ENCODE peak calls at places on chromosomes 1 and 21, in five cellular contexts. One of them, this sample, is unnamed.

GRCh38 chr1:180249725-180250498 is 19.8 kb downstream of the LHX4 start:
- DNase-seq in stomach: no peak
- DNase-seq in stimulated activated CD4-positive, alpha-beta T cell treated with anti-CD3 and anti-CD28 coated beads, TNF-alpha, amount 100 ng/mL, for 4 hours: no peak
- DNase-seq in Peyer's patch: no peak
- DNase-seq in iPS-NIHi11: no peak
- DNase-seq in this sample: no peak

GRCh38 chr1:30447701-30448100 is 275.7 kb downstream of the MATN1 start:
- DNase-seq in Peyer's patch: no peak
- DNase-seq in stomach: no peak
- DNase-seq in stimulated activated CD4-positive, alpha-beta T cell treated with anti-CD3 and anti-CD28 coated beads, TNF-alpha, amount 100 ng/mL, for 4 hours: no peak
- DNase-seq in iPS-NIHi11: no peak
- DNase-seq in this sample: no peak

GRCh38 chr21:35203093-35204021 is 154.3 kb upstream of the RUNX1 start:
- DNase-seq in stimulated activated CD4-positive, alpha-beta T cell treated with anti-CD3 and anti-CD28 coated beads, TNF-alpha, amount 100 ng/mL, for 4 hours: no peak
- DNase-seq in Peyer's patch: no peak
- DNase-seq in stomach: no peak
- DNase-seq in iPS-NIHi11: no peak
- DNase-seq in this sample: no peak

GRCh38 chr1:19750101-19750881 is 49.4 kb downstream of the TMCO4 start:
- DNase-seq in iPS-NIHi11: no peak
- DNase-seq in stomach: no peak
- DNase-seq in Peyer's patch: peak
- DNase-seq in stimulated activated CD4-positive, alpha-beta T cell treated with anti-CD3 and anti-CD28 coated beads, TNF-alpha, amount 100 ng/mL, for 4 hours: no peak
- DNase-seq in this sample: no peak

GRCh38 chr1:58324551-58324950 is 222.0 kb downstream of the OMA1 start:
- DNase-seq in stimulated activated CD4-positive, alpha-beta T cell treated with anti-CD3 and anti-CD28 coated beads, TNF-alpha, amount 100 ng/mL, for 4 hours: no peak
- DNase-seq in iPS-NIHi11: no peak
- DNase-seq in stomach: no peak
- DNase-seq in Peyer's patch: no peak
- DNase-seq in this sample: no peak

GRCh38 chr1:22625262-22625925 is 11.0 kb upstream of the C1QA start:
- DNase-seq in stimulated activated CD4-positive, alpha-beta T cell treated with anti-CD3 and anti-CD28 coated beads, TNF-alpha, amount 100 ng/mL, for 4 hours: no peak
- DNase-seq in stomach: no peak
- DNase-seq in Peyer's patch: no peak
- DNase-seq in iPS-NIHi11: peak
- DNase-seq in this sample: no peak

GRCh38 chr1:36365310-36365895 is 20.3 kb downstream of the STK40 start:
- DNase-seq in Peyer's patch: no peak
- DNase-seq in stomach: no peak
- DNase-seq in stimulated activated CD4-positive, alpha-beta T cell treated with anti-CD3 and anti-CD28 coated beads, TNF-alpha, amount 100 ng/mL, for 4 hours: no peak
- DNase-seq in iPS-NIHi11: no peak
- DNase-seq in this sample: no peak

GRCh38 chr1:219460561-219461511 is 152.1 kb downstream of the ZC3H11B start:
- DNase-seq in stimulated activated CD4-positive, alpha-beta T cell treated with anti-CD3 and anti-CD28 coated beads, TNF-alpha, amount 100 ng/mL, for 4 hours: no peak
- DNase-seq in iPS-NIHi11: no peak
- DNase-seq in Peyer's patch: no peak
- DNase-seq in stomach: no peak
- DNase-seq in this sample: no peak

GRCh38 chr1:167416506-167416905 is 101.8 kb downstream of the CD247 start:
- DNase-seq in iPS-NIHi11: no peak
- DNase-seq in Peyer's patch: no peak
- DNase-seq in stimulated activated CD4-positive, alpha-beta T cell treated with anti-CD3 and anti-CD28 coated beads, TNF-alpha, amount 100 ng/mL, for 4 hours: no peak
- DNase-seq in stomach: no peak
- DNase-seq in this sample: no peak

GRCh38 chr1:202210370-202210769 is 16.8 kb downstream of the LGR6 start:
- DNase-seq in Peyer's patch: no peak
- DNase-seq in stimulated activated CD4-positive, alpha-beta T cell treated with anti-CD3 and anti-CD28 coated beads, TNF-alpha, amount 100 ng/mL, for 4 hours: no peak
- DNase-seq in stomach: no peak
- DNase-seq in iPS-NIHi11: peak
- DNase-seq in this sample: no peak

GRCh38 chr1:203522237-203522636 is 28.3 kb downstream of the OPTC start:
- DNase-seq in stimulated activated CD4-positive, alpha-beta T cell treated with anti-CD3 and anti-CD28 coated beads, TNF-alpha, amount 100 ng/mL, for 4 hours: no peak
- DNase-seq in stomach: no peak
- DNase-seq in Peyer's patch: no peak
- DNase-seq in iPS-NIHi11: peak
- DNase-seq in this sample: no peak

GRCh38 chr1:109198043-109198695 is 15.5 kb upstream of the SARS1 start:
- DNase-seq in Peyer's patch: peak
- DNase-seq in stimulated activated CD4-positive, alpha-beta T cell treated with anti-CD3 and anti-CD28 coated beads, TNF-alpha, amount 100 ng/mL, for 4 hours: no peak
- DNase-seq in stomach: no peak
- DNase-seq in iPS-NIHi11: no peak
- DNase-seq in this sample: no peak

GRCh38 chr1:198007687-198008627 is 90.8 kb downstream of the LHX9 start:
- DNase-seq in stomach: no peak
- DNase-seq in stimulated activated CD4-positive, alpha-beta T cell treated with anti-CD3 and anti-CD28 coated beads, TNF-alpha, amount 100 ng/mL, for 4 hours: no peak
- DNase-seq in Peyer's patch: no peak
- DNase-seq in iPS-NIHi11: no peak
- DNase-seq in this sample: no peak

GRCh38 chr1:97074771-97075170 is 353.2 kb downstream of the PTBP2 start:
- DNase-seq in iPS-NIHi11: no peak
- DNase-seq in stimulated activated CD4-positive, alpha-beta T cell treated with anti-CD3 and anti-CD28 coated beads, TNF-alpha, amount 100 ng/mL, for 4 hours: no peak
- DNase-seq in stomach: no peak
- DNase-seq in Peyer's patch: no peak
- DNase-seq in this sample: no peak

GRCh38 chr1:243890576-243890975 is 40.5 kb upstream of the AKT3 start:
- DNase-seq in iPS-NIHi11: no peak
- DNase-seq in stimulated activated CD4-positive, alpha-beta T cell treated with anti-CD3 and anti-CD28 coated beads, TNF-alpha, amount 100 ng/mL, for 4 hours: no peak
- DNase-seq in stomach: no peak
- DNase-seq in Peyer's patch: no peak
- DNase-seq in this sample: no peak

GRCh38 chr21:14762734-14763694 is 216.9 kb upstream of the SAMSN1 start:
- DNase-seq in stomach: no peak
- DNase-seq in iPS-NIHi11: no peak
- DNase-seq in stimulated activated CD4-positive, alpha-beta T cell treated with anti-CD3 and anti-CD28 coated beads, TNF-alpha, amount 100 ng/mL, for 4 hours: no peak
- DNase-seq in Peyer's patch: no peak
- DNase-seq in this sample: no peak

GRCh38 chr1:178724734-178725602 is at the start of gene RALGPS2:
- DNase-seq in stomach: peak
- DNase-seq in Peyer's patch: peak
- DNase-seq in stimulated activated CD4-positive, alpha-beta T cell treated with anti-CD3 and anti-CD28 coated beads, TNF-alpha, amount 100 ng/mL, for 4 hours: peak
- DNase-seq in iPS-NIHi11: peak
- DNase-seq in this sample: peak

GRCh38 chr1:56645663-56646330 is 683 bp downstream of the PRKAA2 start:
- DNase-seq in iPS-NIHi11: peak
- DNase-seq in stimulated activated CD4-positive, alpha-beta T cell treated with anti-CD3 and anti-CD28 coated beads, TNF-alpha, amount 100 ng/mL, for 4 hours: no peak
- DNase-seq in stomach: peak
- DNase-seq in Peyer's patch: no peak
- DNase-seq in this sample: peak

GRCh38 chr1:245207056-245207638 is 52.4 kb downstream of the KIF26B start:
- DNase-seq in stomach: no peak
- DNase-seq in Peyer's patch: no peak
- DNase-seq in iPS-NIHi11: no peak
- DNase-seq in stimulated activated CD4-positive, alpha-beta T cell treated with anti-CD3 and anti-CD28 coated beads, TNF-alpha, amount 100 ng/mL, for 4 hours: no peak
- DNase-seq in this sample: no peak

GRCh38 chr1:156115514-156116374 is 1.2 kb downstream of the LMNA start:
- DNase-seq in Peyer's patch: peak
- DNase-seq in stimulated activated CD4-positive, alpha-beta T cell treated with anti-CD3 and anti-CD28 coated beads, TNF-alpha, amount 100 ng/mL, for 4 hours: no peak
- DNase-seq in stomach: peak
- DNase-seq in iPS-NIHi11: peak
- DNase-seq in this sample: peak

GRCh38 chr1:50735443-50735842 is 224.6 kb downstream of the FAF1 start:
- DNase-seq in iPS-NIHi11: peak
- DNase-seq in stomach: no peak
- DNase-seq in Peyer's patch: no peak
- DNase-seq in stimulated activated CD4-positive, alpha-beta T cell treated with anti-CD3 and anti-CD28 coated beads, TNF-alpha, amount 100 ng/mL, for 4 hours: no peak
- DNase-seq in this sample: no peak

GRCh38 chr21:16169102-16169511 is 439.3 kb downstream of the USP25 start:
- DNase-seq in Peyer's patch: no peak
- DNase-seq in stimulated activated CD4-positive, alpha-beta T cell treated with anti-CD3 and anti-CD28 coated beads, TNF-alpha, amount 100 ng/mL, for 4 hours: no peak
- DNase-seq in stomach: no peak
- DNase-seq in iPS-NIHi11: no peak
- DNase-seq in this sample: no peak

GRCh38 chr1:45640293-45640692 is 16.4 kb upstream of the CCDC17 start:
- DNase-seq in stomach: no peak
- DNase-seq in Peyer's patch: no peak
- DNase-seq in stimulated activated CD4-positive, alpha-beta T cell treated with anti-CD3 and anti-CD28 coated beads, TNF-alpha, amount 100 ng/mL, for 4 hours: no peak
- DNase-seq in iPS-NIHi11: no peak
- DNase-seq in this sample: no peak

GRCh38 chr1:15737324-15738319 is 1.6 kb downstream of the SLC25A34 start:
- DNase-seq in Peyer's patch: no peak
- DNase-seq in stimulated activated CD4-positive, alpha-beta T cell treated with anti-CD3 and anti-CD28 coated beads, TNF-alpha, amount 100 ng/mL, for 4 hours: no peak
- DNase-seq in stomach: no peak
- DNase-seq in iPS-NIHi11: no peak
- DNase-seq in this sample: no peak

GRCh38 chr1:16139473-16139962 is 16.4 kb downstream of the EPHA2 start:
- DNase-seq in stomach: no peak
- DNase-seq in iPS-NIHi11: no peak
- DNase-seq in stimulated activated CD4-positive, alpha-beta T cell treated with anti-CD3 and anti-CD28 coated beads, TNF-alpha, amount 100 ng/mL, for 4 hours: no peak
- DNase-seq in Peyer's patch: no peak
- DNase-seq in this sample: no peak

GRCh38 chr1:215083408-215083961 is 948 bp downstream of the KCNK2 start:
- DNase-seq in iPS-NIHi11: peak
- DNase-seq in Peyer's patch: no peak
- DNase-seq in stomach: no peak
- DNase-seq in stimulated activated CD4-positive, alpha-beta T cell treated with anti-CD3 and anti-CD28 coated beads, TNF-alpha, amount 100 ng/mL, for 4 hours: no peak
- DNase-seq in this sample: no peak

GRCh38 chr1:207762622-207763021 is 10.8 kb downstream of the CD46 start:
- DNase-seq in stimulated activated CD4-positive, alpha-beta T cell treated with anti-CD3 and anti-CD28 coated beads, TNF-alpha, amount 100 ng/mL, for 4 hours: no peak
- DNase-seq in Peyer's patch: no peak
- DNase-seq in stomach: no peak
- DNase-seq in iPS-NIHi11: no peak
- DNase-seq in this sample: no peak

GRCh38 chr1:167936930-167937708 is at the start of gene MPC2:
- DNase-seq in iPS-NIHi11: peak
- DNase-seq in Peyer's patch: peak
- DNase-seq in stimulated activated CD4-positive, alpha-beta T cell treated with anti-CD3 and anti-CD28 coated beads, TNF-alpha, amount 100 ng/mL, for 4 hours: peak
- DNase-seq in stomach: peak
- DNase-seq in this sample: peak

GRCh38 chr1:36175137-36176095 is 19.5 kb downstream of the MAP7D1 start:
- DNase-seq in Peyer's patch: peak
- DNase-seq in iPS-NIHi11: no peak
- DNase-seq in stomach: peak
- DNase-seq in stimulated activated CD4-positive, alpha-beta T cell treated with anti-CD3 and anti-CD28 coated beads, TNF-alpha, amount 100 ng/mL, for 4 hours: no peak
- DNase-seq in this sample: no peak

GRCh38 chr21:42193131-42193671 is 25.7 kb upstream of the ABCG1 start:
- DNase-seq in iPS-NIHi11: no peak
- DNase-seq in stimulated activated CD4-positive, alpha-beta T cell treated with anti-CD3 and anti-CD28 coated beads, TNF-alpha, amount 100 ng/mL, for 4 hours: no peak
- DNase-seq in Peyer's patch: no peak
- DNase-seq in stomach: no peak
- DNase-seq in this sample: no peak

GRCh38 chr1:245153645-245154428 is 948 bp upstream of the KIF26B start:
- DNase-seq in Peyer's patch: no peak
- DNase-seq in stomach: no peak
- DNase-seq in stimulated activated CD4-positive, alpha-beta T cell treated with anti-CD3 and anti-CD28 coated beads, TNF-alpha, amount 100 ng/mL, for 4 hours: peak
- DNase-seq in iPS-NIHi11: peak
- DNase-seq in this sample: peak

GRCh38 chr21:26148834-26149354 is 21.7 kb downstream of the APP start:
- DNase-seq in Peyer's patch: no peak
- DNase-seq in stomach: no peak
- DNase-seq in stimulated activated CD4-positive, alpha-beta T cell treated with anti-CD3 and anti-CD28 coated beads, TNF-alpha, amount 100 ng/mL, for 4 hours: no peak
- DNase-seq in iPS-NIHi11: no peak
- DNase-seq in this sample: no peak

GRCh38 chr1:163321311-163322305 is at the start of gene NUF2:
- DNase-seq in stomach: peak
- DNase-seq in iPS-NIHi11: peak
- DNase-seq in stimulated activated CD4-positive, alpha-beta T cell treated with anti-CD3 and anti-CD28 coated beads, TNF-alpha, amount 100 ng/mL, for 4 hours: peak
- DNase-seq in Peyer's patch: peak
- DNase-seq in this sample: peak

GRCh38 chr1:188594542-188595235 is 1765.9 kb downstream of the PLA2G4A start:
- DNase-seq in iPS-NIHi11: no peak
- DNase-seq in Peyer's patch: no peak
- DNase-seq in stimulated activated CD4-positive, alpha-beta T cell treated with anti-CD3 and anti-CD28 coated beads, TNF-alpha, amount 100 ng/mL, for 4 hours: no peak
- DNase-seq in stomach: no peak
- DNase-seq in this sample: no peak

GRCh38 chr1:30901798-30902652 is 6.5 kb downstream of the SDC3 start:
- DNase-seq in iPS-NIHi11: peak
- DNase-seq in stimulated activated CD4-positive, alpha-beta T cell treated with anti-CD3 and anti-CD28 coated beads, TNF-alpha, amount 100 ng/mL, for 4 hours: no peak
- DNase-seq in Peyer's patch: no peak
- DNase-seq in stomach: peak
- DNase-seq in this sample: no peak

GRCh38 chr1:209648931-209649776 is 3.1 kb downstream of the LAMB3 start:
- DNase-seq in Peyer's patch: peak
- DNase-seq in iPS-NIHi11: no peak
- DNase-seq in stimulated activated CD4-positive, alpha-beta T cell treated with anti-CD3 and anti-CD28 coated beads, TNF-alpha, amount 100 ng/mL, for 4 hours: no peak
- DNase-seq in stomach: peak
- DNase-seq in this sample: no peak

GRCh38 chr21:43598416-43599120 is 60.7 kb downstream of the HSF2BP start:
- DNase-seq in iPS-NIHi11: no peak
- DNase-seq in Peyer's patch: no peak
- DNase-seq in stimulated activated CD4-positive, alpha-beta T cell treated with anti-CD3 and anti-CD28 coated beads, TNF-alpha, amount 100 ng/mL, for 4 hours: no peak
- DNase-seq in stomach: no peak
- DNase-seq in this sample: no peak

GRCh38 chr1:232937741-232938375 is 12.6 kb upstream of the NTPCR start:
- DNase-seq in stomach: no peak
- DNase-seq in iPS-NIHi11: no peak
- DNase-seq in stimulated activated CD4-positive, alpha-beta T cell treated with anti-CD3 and anti-CD28 coated beads, TNF-alpha, amount 100 ng/mL, for 4 hours: no peak
- DNase-seq in Peyer's patch: no peak
- DNase-seq in this sample: no peak